ENCODE peak calls at places on chromosomes 6 and 20, in seven cellular contexts. I, Y, F, B, U, T and A are unnamed samples. For H3K27me3 and H3K9me3, the result is how much of the 10 kb centered on the place peaks cover.

GRCh38 chr6:125986956-125987617 is 747 bp downstream of the TRMT11 start:
- DNase-seq in I (no peak), Y (no peak), T (peak), F (no peak), U (no peak), B (peak), A (no peak)

GRCh38 chr6:129491436-129491835 is 218.5 kb downstream of the ARHGAP18 start:
- DNase-seq in T (no peak), B (no peak), Y (no peak), U (no peak), F (no peak), I (no peak), A (peak)

GRCh38 chr6:170031096-170031471 is 259.8 kb downstream of the DLL1 start:
- DNase-seq in I (peak), U (no peak), Y (no peak), T (peak), F (peak), B (peak), A (peak)

GRCh38 chr20:37406010-37406998 is 60.4 kb downstream of the SRC start:
- DNase-seq in T (peak), I (peak), B (peak), U (no peak), Y (peak), F (peak), A (peak)

GRCh38 chr6:30061766-30062458 is 847 bp downstream of the POLR1H start:
- DNase-seq in F (peak), Y (peak), I (peak), T (peak), B (peak), U (no peak), A (no peak)

GRCh38 chr6:136550045-136550329 is 235 bp downstream of the MAP7 start:
- DNase-seq in I (peak), F (no peak), Y (peak), B (no peak), T (peak), U (no peak), A (peak)

GRCh38 chr20:33675127-33675954 is 1.1 kb upstream of the NECAB3 start:
- DNase-seq in Y (no peak), U (no peak), I (no peak), T (peak), B (no peak), F (no peak), A (no peak)

GRCh38 chr6:16902520-16902919 is 141.3 kb upstream of the ATXN1 start:
- DNase-seq in U (no peak), F (no peak), T (no peak), I (no peak), Y (no peak), B (no peak), A (no peak)

GRCh38 chr20:41279546-41280225 is 37.8 kb downstream of the ZHX3 start:
- DNase-seq in Y (no peak), T (no peak), U (no peak), F (no peak), I (no peak), B (no peak), A (no peak)

DNA sequence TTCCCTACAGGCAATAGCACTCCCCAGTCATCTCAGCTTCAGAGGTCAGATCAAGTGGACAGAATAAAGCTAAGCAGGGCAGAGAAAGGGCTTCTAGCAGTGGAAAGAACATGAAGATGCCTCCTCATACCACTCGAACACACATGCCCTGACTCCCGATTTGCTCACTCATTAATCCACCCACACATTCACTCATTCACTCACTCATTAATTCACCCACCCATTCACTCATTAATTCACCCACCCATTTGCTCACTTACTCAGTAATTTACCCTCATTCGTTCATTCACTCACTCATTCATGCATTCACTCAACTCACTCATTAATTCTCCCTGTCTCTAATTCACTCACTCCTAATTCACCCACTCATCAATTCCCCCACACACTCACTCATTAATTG is 43.9 kb downstream of the HNF4A start:
- DNase-seq in Y (no peak), I (no peak), F (no peak), T (no peak), B (no peak), U (no peak), A (no peak)
- H3K27me3 ChIP-seq in Y (under half), I (under half), F (under half), T (under half), B (under half), U (under half), A (under half)

GRCh38 chr6:11788043-11788442 is 9.4 kb upstream of the ADTRP start:
- DNase-seq in T (no peak), Y (no peak), I (no peak), U (no peak), F (no peak), B (no peak), A (no peak)
- H3K9me3 ChIP-seq in T (under half), Y (under half), I (under half), U (under half), F (under half), B (under half), A (under half)

GRCh38 chr6:166625356-166625755 is 1.7 kb downstream of the RPS6KA2 start:
- DNase-seq in F (no peak), T (peak), I (no peak), U (no peak), B (peak), Y (no peak), A (peak)
- H3K4me3 ChIP-seq in F (peak), T (peak), I (peak), U (no peak), B (no peak), Y (no peak), A (peak)

DNA sequence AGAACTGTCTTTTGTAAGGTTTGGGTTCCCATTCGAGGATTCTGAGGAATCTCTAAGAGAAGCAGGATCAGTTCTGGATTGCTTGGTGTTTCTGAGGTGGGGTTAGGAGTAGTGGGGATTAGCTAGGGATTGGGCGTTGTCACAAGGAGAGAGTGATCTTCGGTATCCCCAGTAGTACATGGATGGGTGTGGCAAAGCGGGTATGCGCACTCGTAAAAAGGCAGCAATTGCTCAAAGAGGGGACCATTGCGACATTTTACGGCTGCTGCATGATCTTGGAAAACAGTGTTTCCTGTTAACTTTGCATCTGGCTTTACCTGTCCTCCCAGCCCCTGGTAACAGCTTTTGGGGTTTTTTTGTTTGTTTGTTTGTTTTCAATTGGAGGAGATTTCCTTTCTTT is 9.7 kb upstream of the ZSCAN9 start:
- DNase-seq in I (no peak), T (peak), Y (no peak), F (no peak), B (no peak), U (no peak), A (no peak)
- H3K27me3 ChIP-seq in I (under half), T (under half), Y (under half), F (half or more), B (half or more), U (under half), A (under half)

GRCh38 chr6:157655139-157655538 is 167.9 kb upstream of the SNX9 start:
- DNase-seq in I (no peak), U (no peak), B (no peak), F (no peak), T (no peak), Y (no peak), A (no peak)
- H3K9me3 ChIP-seq in I (under half), U (under half), B (under half), F (under half), T (under half), Y (under half), A (under half)